ENCODE peak calls at places on chromosomes 11 and 22, in six cellular contexts. One of them, this sample, is unnamed.

GRCh38 chr11:85685131-85685819 is 720 bp downstream of the CCDC89 start:
- DNase-seq in AG09319: no peak
- DNase-seq in neural crest cell: no peak
- DNase-seq in heart right ventricle: no peak
- DNase-seq in colonic mucosa: no peak
- DNase-seq in choroid plexus epithelial cell: no peak
- DNase-seq in this sample: no peak

GRCh38 chr22:30675436-30675835 is 7.8 kb upstream of the DUSP18 start:
- DNase-seq in colonic mucosa: no peak
- DNase-seq in neural crest cell: no peak
- DNase-seq in heart right ventricle: no peak
- DNase-seq in choroid plexus epithelial cell: no peak
- DNase-seq in AG09319: no peak
- DNase-seq in this sample: no peak

GRCh38 chr11:64352099-64353005 is 6.6 kb upstream of the RPS6KA4 start:
- DNase-seq in AG09319: no peak
- DNase-seq in heart right ventricle: no peak
- DNase-seq in colonic mucosa: no peak
- DNase-seq in neural crest cell: no peak
- DNase-seq in choroid plexus epithelial cell: no peak
- DNase-seq in this sample: no peak

GRCh38 chr11:60343094-60343704 is 16.1 kb downstream of the MS4A6E start:
- DNase-seq in heart right ventricle: no peak
- DNase-seq in AG09319: no peak
- DNase-seq in neural crest cell: no peak
- DNase-seq in colonic mucosa: no peak
- DNase-seq in choroid plexus epithelial cell: peak
- DNase-seq in this sample: no peak

GRCh38 chr22:33062402-33062801 is 4.2 kb upstream of the SYN3 start:
- DNase-seq in neural crest cell: no peak
- DNase-seq in colonic mucosa: no peak
- DNase-seq in heart right ventricle: no peak
- DNase-seq in AG09319: no peak
- DNase-seq in choroid plexus epithelial cell: no peak
- DNase-seq in this sample: no peak

GRCh38 chr11:19853016-19853415 is 140.4 kb downstream of the NAV2 start:
- DNase-seq in heart right ventricle: no peak
- DNase-seq in neural crest cell: no peak
- DNase-seq in colonic mucosa: no peak
- DNase-seq in AG09319: no peak
- DNase-seq in choroid plexus epithelial cell: no peak
- DNase-seq in this sample: no peak

GRCh38 chr22:38110863-38111852 is 674 bp upstream of the BAIAP2L2 start:
- DNase-seq in neural crest cell: no peak
- DNase-seq in colonic mucosa: peak
- DNase-seq in choroid plexus epithelial cell: no peak
- DNase-seq in AG09319: no peak
- DNase-seq in heart right ventricle: no peak
- DNase-seq in this sample: no peak

GRCh38 chr22:20107471-20107901 is 8.4 kb upstream of the RANBP1 start:
- DNase-seq in heart right ventricle: peak
- DNase-seq in colonic mucosa: no peak
- DNase-seq in choroid plexus epithelial cell: no peak
- DNase-seq in AG09319: no peak
- DNase-seq in neural crest cell: no peak
- DNase-seq in this sample: no peak

GRCh38 chr11:10041803-10042202 is 252.2 kb downstream of the SBF2 start:
- DNase-seq in AG09319: no peak
- DNase-seq in heart right ventricle: no peak
- DNase-seq in colonic mucosa: no peak
- DNase-seq in neural crest cell: no peak
- DNase-seq in choroid plexus epithelial cell: no peak
- DNase-seq in this sample: no peak

GRCh38 chr11:10599388-10600175 is 31.1 kb upstream of the LYVE1 start:
- DNase-seq in colonic mucosa: no peak
- DNase-seq in AG09319: no peak
- DNase-seq in neural crest cell: no peak
- DNase-seq in choroid plexus epithelial cell: peak
- DNase-seq in heart right ventricle: no peak
- DNase-seq in this sample: no peak

GRCh38 chr11:70220920-70221319 is 17.8 kb downstream of the FADD start:
- DNase-seq in heart right ventricle: no peak
- DNase-seq in colonic mucosa: no peak
- DNase-seq in AG09319: no peak
- DNase-seq in choroid plexus epithelial cell: no peak
- DNase-seq in neural crest cell: no peak
- DNase-seq in this sample: no peak

GRCh38 chr11:70085815-70086769 is 8.0 kb downstream of the ANO1 start:
- DNase-seq in choroid plexus epithelial cell: no peak
- DNase-seq in heart right ventricle: no peak
- DNase-seq in colonic mucosa: no peak
- DNase-seq in AG09319: no peak
- DNase-seq in neural crest cell: no peak
- DNase-seq in this sample: no peak

GRCh38 chr11:6654281-6655019 is 1.2 kb downstream of the DCHS1 start:
- DNase-seq in heart right ventricle: peak
- DNase-seq in colonic mucosa: no peak
- DNase-seq in AG09319: no peak
- DNase-seq in neural crest cell: no peak
- DNase-seq in choroid plexus epithelial cell: no peak
- DNase-seq in this sample: no peak

GRCh38 chr22:35961480-35961902 is 67.1 kb downstream of the RBFOX2 start:
- DNase-seq in heart right ventricle: peak
- DNase-seq in colonic mucosa: no peak
- DNase-seq in neural crest cell: no peak
- DNase-seq in AG09319: peak
- DNase-seq in choroid plexus epithelial cell: peak
- DNase-seq in this sample: no peak

GRCh38 chr11:69123593-69124545 is 31.9 kb upstream of the SMIM38 start:
- DNase-seq in heart right ventricle: no peak
- DNase-seq in choroid plexus epithelial cell: no peak
- DNase-seq in colonic mucosa: no peak
- DNase-seq in AG09319: no peak
- DNase-seq in neural crest cell: no peak
- DNase-seq in this sample: no peak

GRCh38 chr22:46081036-46081830 is 69.1 kb upstream of the PPARA start:
- DNase-seq in colonic mucosa: no peak
- DNase-seq in neural crest cell: no peak
- DNase-seq in choroid plexus epithelial cell: no peak
- DNase-seq in heart right ventricle: peak
- DNase-seq in AG09319: no peak
- DNase-seq in this sample: no peak

GRCh38 chr11:8596504-8597046 is 2.5 kb upstream of the STK33 start:
- DNase-seq in colonic mucosa: no peak
- DNase-seq in AG09319: no peak
- DNase-seq in heart right ventricle: no peak
- DNase-seq in neural crest cell: no peak
- DNase-seq in choroid plexus epithelial cell: no peak
- DNase-seq in this sample: no peak

GRCh38 chr22:25510926-25511325 is 53.5 kb upstream of the GRK3 start:
- DNase-seq in heart right ventricle: no peak
- DNase-seq in choroid plexus epithelial cell: no peak
- DNase-seq in neural crest cell: no peak
- DNase-seq in AG09319: no peak
- DNase-seq in colonic mucosa: peak
- DNase-seq in this sample: no peak

GRCh38 chr22:20906387-20906767 is 10.8 kb upstream of the CRKL start:
- DNase-seq in neural crest cell: no peak
- DNase-seq in colonic mucosa: no peak
- DNase-seq in heart right ventricle: no peak
- DNase-seq in AG09319: no peak
- DNase-seq in choroid plexus epithelial cell: no peak
- DNase-seq in this sample: no peak

GRCh38 chr11:44788536-44789227 is 61.9 kb downstream of the TSPAN18 start:
- DNase-seq in heart right ventricle: no peak
- DNase-seq in neural crest cell: no peak
- DNase-seq in AG09319: no peak
- DNase-seq in colonic mucosa: no peak
- DNase-seq in choroid plexus epithelial cell: peak
- DNase-seq in this sample: no peak

GRCh38 chr11:92941676-92942571 is 27.5 kb upstream of the MTNR1B start:
- DNase-seq in heart right ventricle: no peak
- DNase-seq in AG09319: peak
- DNase-seq in colonic mucosa: peak
- DNase-seq in neural crest cell: peak
- DNase-seq in choroid plexus epithelial cell: peak
- DNase-seq in this sample: no peak

GRCh38 chr11:64918056-64918455 is 1.0 kb upstream of the ATG2A start:
- DNase-seq in AG09319: no peak
- DNase-seq in choroid plexus epithelial cell: peak
- DNase-seq in heart right ventricle: no peak
- DNase-seq in colonic mucosa: no peak
- DNase-seq in neural crest cell: no peak
- DNase-seq in this sample: no peak

GRCh38 chr11:83122766-83123165 is 34.2 kb upstream of the PCF11 start:
- DNase-seq in choroid plexus epithelial cell: no peak
- DNase-seq in heart right ventricle: no peak
- DNase-seq in colonic mucosa: no peak
- DNase-seq in neural crest cell: no peak
- DNase-seq in AG09319: no peak
- DNase-seq in this sample: no peak

GRCh38 chr11:18836415-18836814 is 44.8 kb upstream of the PTPN5 start:
- DNase-seq in AG09319: no peak
- DNase-seq in heart right ventricle: no peak
- DNase-seq in colonic mucosa: no peak
- DNase-seq in choroid plexus epithelial cell: no peak
- DNase-seq in neural crest cell: no peak
- DNase-seq in this sample: no peak

GRCh38 chr11:109267293-109268095 is 154.5 kb upstream of the C11orf87 start:
- DNase-seq in neural crest cell: no peak
- DNase-seq in colonic mucosa: no peak
- DNase-seq in heart right ventricle: no peak
- DNase-seq in choroid plexus epithelial cell: peak
- DNase-seq in AG09319: no peak
- DNase-seq in this sample: no peak

GRCh38 chr11:113281052-113281725 is 33.2 kb upstream of the TTC12 start:
- DNase-seq in AG09319: no peak
- DNase-seq in choroid plexus epithelial cell: peak
- DNase-seq in colonic mucosa: no peak
- DNase-seq in heart right ventricle: no peak
- DNase-seq in neural crest cell: no peak
- DNase-seq in this sample: no peak

GRCh38 chr22:17971711-17972110 is 52.6 kb downstream of the MICAL3 start:
- DNase-seq in colonic mucosa: no peak
- DNase-seq in heart right ventricle: no peak
- DNase-seq in neural crest cell: no peak
- DNase-seq in choroid plexus epithelial cell: no peak
- DNase-seq in AG09319: no peak
- DNase-seq in this sample: no peak

GRCh38 chr11:127492025-127492424 is 491.5 kb upstream of the KIRREL3 start:
- DNase-seq in choroid plexus epithelial cell: no peak
- DNase-seq in AG09319: no peak
- DNase-seq in heart right ventricle: no peak
- DNase-seq in colonic mucosa: no peak
- DNase-seq in neural crest cell: no peak
- DNase-seq in this sample: no peak

GRCh38 chr11:61021661-61022212 is 50.3 kb downstream of the CD6 start:
- DNase-seq in colonic mucosa: peak
- DNase-seq in neural crest cell: no peak
- DNase-seq in choroid plexus epithelial cell: no peak
- DNase-seq in AG09319: no peak
- DNase-seq in heart right ventricle: no peak
- DNase-seq in this sample: peak

GRCh38 chr11:46127150-46127638 is 5.9 kb upstream of the PHF21A start:
- DNase-seq in colonic mucosa: peak
- DNase-seq in neural crest cell: no peak
- DNase-seq in heart right ventricle: no peak
- DNase-seq in choroid plexus epithelial cell: peak
- DNase-seq in AG09319: no peak
- DNase-seq in this sample: no peak

GRCh38 chr11:110297082-110297725 is 790 bp upstream of the RDX start:
- DNase-seq in neural crest cell: no peak
- DNase-seq in AG09319: no peak
- DNase-seq in choroid plexus epithelial cell: no peak
- DNase-seq in heart right ventricle: no peak
- DNase-seq in colonic mucosa: no peak
- DNase-seq in this sample: no peak

GRCh38 chr22:22245935-22246525 is 1.4 kb downstream of the VPREB1 start:
- DNase-seq in heart right ventricle: no peak
- DNase-seq in AG09319: no peak
- DNase-seq in colonic mucosa: no peak
- DNase-seq in neural crest cell: no peak
- DNase-seq in choroid plexus epithelial cell: no peak
- DNase-seq in this sample: no peak

GRCh38 chr22:46537946-46538815 is 761 bp upstream of the CELSR1 start:
- DNase-seq in colonic mucosa: no peak
- DNase-seq in choroid plexus epithelial cell: peak
- DNase-seq in AG09319: no peak
- DNase-seq in heart right ventricle: no peak
- DNase-seq in neural crest cell: peak
- DNase-seq in this sample: no peak

GRCh38 chr11:24386551-24387404 is 110.1 kb upstream of the LUZP2 start:
- DNase-seq in colonic mucosa: no peak
- DNase-seq in neural crest cell: no peak
- DNase-seq in choroid plexus epithelial cell: peak
- DNase-seq in heart right ventricle: no peak
- DNase-seq in AG09319: peak
- DNase-seq in this sample: no peak

This sample was measured in activated gamma-delta T cell.